ENCODE peak calls at places on chromosomes 11 and 22, in ten cellular contexts. K is heart left ventricle, P is HCT116, F is HepG2, C is body of pancreas, Z is gastrocnemius medialis, Q is A549, G is K562, W is upper lobe of left lung, R is GM12878. X is an unnamed sample. For H3K9me3, the result is how much of the 10 kb centered on the place peaks cover.

GRCh38 chr11:16505481-16505880 is 149.1 kb upstream of the SOX6 start:
- ATAC-seq in K (no peak), P (no peak), F (no peak), C (no peak), Z (no peak), Q (no peak), G (no peak), W (no peak), R (no peak), X (no peak)

GRCh38 chr11:34151916-34152845 is 46.8 kb downstream of the NAT10 start:
- ATAC-seq in K (peak), P (no peak), F (no peak), C (no peak), Z (no peak), Q (no peak), G (no peak), W (no peak), R (no peak), X (no peak)

GRCh38 chr11:119266063-119266462 is 50.9 kb downstream of the MCAM start:
- ATAC-seq in K (no peak), P (no peak), F (no peak), C (no peak), Z (no peak), Q (no peak), G (no peak), W (no peak), R (peak), X (no peak)

GRCh38 chr11:76185511-76185910 is 20.8 kb downstream of the WNT11 start:
- ATAC-seq in K (no peak), P (no peak), F (no peak), C (no peak), Z (no peak), Q (no peak), G (no peak), W (no peak), R (no peak), X (peak)

GRCh38 chr11:28049338-28050216 is 58.4 kb downstream of the KIF18A start:
- ATAC-seq in K (no peak), P (peak), F (no peak), C (no peak), Z (no peak), Q (no peak), G (no peak), W (no peak), R (no peak), X (no peak)

GRCh38 chr22:17119481-17120202 is 1.5 kb downstream of the TMEM121B start:
- ATAC-seq in K (peak), P (peak), F (peak), C (no peak), Z (peak), Q (no peak), G (peak), W (no peak), R (no peak), X (no peak)

GRCh38 chr11:8219257-8220021 is 44.2 kb downstream of the LMO1 start:
- ATAC-seq in K (peak), P (peak), F (peak), C (peak), Z (no peak), Q (peak), G (peak), W (peak), R (peak), X (peak)

GRCh38 chr11:60360621-60361020 is 17.7 kb upstream of the MS4A7 start:
- ATAC-seq in K (no peak), P (no peak), F (no peak), C (no peak), Z (no peak), Q (no peak), G (no peak), W (no peak), R (no peak), X (no peak)

GRCh38 chr11:44840526-44840925 is 110.2 kb downstream of the TP53I11 start:
- ATAC-seq in K (no peak), P (no peak), F (no peak), C (no peak), Z (no peak), Q (peak), G (no peak), W (no peak), R (no peak), X (peak)

GRCh38 chr11:131796089-131796488 is 425.7 kb downstream of the NTM start:
- ATAC-seq in K (peak), P (no peak), F (no peak), C (no peak), Z (no peak), Q (no peak), G (no peak), W (no peak), R (no peak), X (no peak)

GRCh38 chr11:123330948-123331347 is 99.1 kb upstream of the GRAMD1B start:
- ATAC-seq in K (peak), P (no peak), F (no peak), C (no peak), Z (peak), Q (no peak), G (no peak), W (no peak), R (no peak), X (no peak)

GRCh38 chr22:45216133-45217003 is 24.3 kb downstream of the KIAA0930 start:
- ATAC-seq in K (no peak), P (no peak), F (peak), C (peak), Z (no peak), Q (no peak), G (peak), W (no peak), R (no peak), X (no peak)

GRCh38 chr11:9091044-9091936 is at the start of gene SCUBE2:
- ATAC-seq in K (peak), P (no peak), F (peak), C (peak), Z (peak), Q (peak), G (no peak), W (peak), R (peak), X (peak)

GRCh38 chr11:48005878-48006277 is 25.5 kb downstream of the PTPRJ start:
- ATAC-seq in K (peak), P (no peak), F (peak), C (no peak), Z (no peak), Q (peak), G (peak), W (no peak), R (peak), X (no peak)

GRCh38 chr11:57477507-57478189 is 17.3 kb downstream of the RTN4RL2 start:
- ATAC-seq in K (no peak), P (no peak), F (no peak), C (peak), Z (no peak), Q (no peak), G (no peak), W (peak), R (no peak), X (no peak)

GRCh38 chr11:1260620-1261019 is 37.8 kb downstream of the MUC5B start:
- ATAC-seq in K (no peak), P (no peak), F (no peak), C (no peak), Z (no peak), Q (no peak), G (no peak), W (no peak), R (no peak), X (no peak)

GRCh38 chr11:85698195-85698594 is 12.2 kb upstream of the CCDC89 start:
- ATAC-seq in K (no peak), P (no peak), F (no peak), C (no peak), Z (no peak), Q (no peak), G (no peak), W (no peak), R (no peak), X (no peak)

GRCh38 chr11:14029415-14029814 is 66.9 kb downstream of the SPON1 start:
- ATAC-seq in K (no peak), P (peak), F (no peak), C (no peak), Z (no peak), Q (no peak), G (no peak), W (no peak), R (no peak), X (no peak)

GRCh38 chr11:1523779-1524178 is 37.2 kb upstream of the MOB2 start:
- ATAC-seq in K (no peak), P (no peak), F (peak), C (no peak), Z (no peak), Q (no peak), G (no peak), W (no peak), R (peak), X (no peak)

GRCh38 chr11:76236092-76237026 is 30.1 kb upstream of the WNT11 start:
- ATAC-seq in K (peak), P (peak), F (peak), C (peak), Z (peak), Q (peak), G (peak), W (peak), R (peak), X (peak)

GRCh38 chr11:2387266-2387982 is 10.3 kb downstream of the CD81 start:
- ATAC-seq in K (no peak), P (no peak), F (no peak), C (no peak), Z (no peak), Q (no peak), G (no peak), W (no peak), R (peak), X (peak)

GRCh38 chr11:862028-862703 is 19.5 kb downstream of the TSPAN4 start:
- ATAC-seq in K (no peak), P (peak), F (no peak), C (no peak), Z (no peak), Q (no peak), G (peak), W (peak), R (no peak), X (peak)

GRCh38 chr11:44192701-44193100 is 97.2 kb downstream of the EXT2 start:
- ATAC-seq in K (no peak), P (no peak), F (no peak), C (no peak), Z (no peak), Q (no peak), G (no peak), W (no peak), R (peak), X (no peak)

GRCh38 chr11:85627332-85627997 is at the start of gene DLG2:
- ATAC-seq in K (peak), P (peak), F (peak), C (peak), Z (peak), Q (peak), G (peak), W (peak), R (peak), X (peak)

GRCh38 chr11:65112226-65112550 is 516 bp downstream of the TM7SF2 start:
- ATAC-seq in K (no peak), P (peak), F (no peak), C (no peak), Z (peak), Q (peak), G (no peak), W (no peak), R (no peak), X (peak)

GRCh38 chr22:19886605-19887250 is 32.1 kb upstream of the GNB1L start:
- ATAC-seq in K (peak), P (no peak), F (no peak), C (no peak), Z (peak), Q (no peak), G (no peak), W (peak), R (no peak), X (peak)

GRCh38 chr11:12164061-12165014 is 53.9 kb downstream of the MICAL2 start:
- ATAC-seq in K (no peak), P (peak), F (no peak), C (no peak), Z (no peak), Q (no peak), G (no peak), W (no peak), R (peak), X (no peak)

GRCh38 chr11:122983438-122984185 is 2.0 kb upstream of the BSX start:
- ATAC-seq in K (peak), P (no peak), F (no peak), C (peak), Z (no peak), Q (peak), G (no peak), W (peak), R (peak), X (no peak)

GRCh38 chr11:78132475-78132874 is 7.0 kb downstream of the ALG8 start:
- ATAC-seq in K (peak), P (no peak), F (peak), C (no peak), Z (no peak), Q (no peak), G (peak), W (no peak), R (peak), X (no peak)

GRCh38 chr11:61914471-61915171 is 2.7 kb downstream of the RAB3IL1 start:
- ATAC-seq in K (no peak), P (no peak), F (no peak), C (no peak), Z (no peak), Q (no peak), G (no peak), W (no peak), R (no peak), X (no peak)

GRCh38 chr22:26479792-26480610 is 3.6 kb downstream of the HPS4 start:
- ATAC-seq in K (no peak), P (no peak), F (peak), C (no peak), Z (no peak), Q (no peak), G (peak), W (no peak), R (peak), X (no peak)

GRCh38 chr11:122242731-122243130 is 126.7 kb upstream of the BLID start:
- ATAC-seq in K (peak), P (no peak), F (no peak), C (no peak), Z (no peak), Q (no peak), G (no peak), W (peak), R (no peak), X (peak)

GRCh38 chr11:6516865-6517264 is 19.8 kb downstream of the DNHD1 start:
- ATAC-seq in K (peak), P (no peak), F (no peak), C (no peak), Z (no peak), Q (no peak), G (no peak), W (no peak), R (no peak), X (no peak)

GRCh38 chr11:35290876-35291275 is 128.5 kb downstream of the SLC1A2 start:
- ATAC-seq in K (no peak), P (no peak), F (no peak), C (no peak), Z (no peak), Q (no peak), G (no peak), W (no peak), R (no peak), X (no peak)

GRCh38 chr22:20956258-20957117 is 10.6 kb upstream of the AIFM3 start:
- ATAC-seq in K (no peak), P (peak), F (peak), C (peak), Z (peak), Q (peak), G (peak), W (peak), R (peak), X (no peak)

GRCh38 chr11:14668733-14669301 is 25.2 kb downstream of the PDE3B start:
- ATAC-seq in K (no peak), P (no peak), F (peak), C (no peak), Z (no peak), Q (no peak), G (peak), W (no peak), R (no peak), X (no peak)

GRCh38 chr11:64086263-64086938 is 50.7 kb downstream of the FLRT1 start:
- ATAC-seq in K (peak), P (no peak), F (peak), C (no peak), Z (peak), Q (no peak), G (peak), W (peak), R (no peak), X (peak)
- TF ChIP-seq POLR2A in K (no peak), P (no peak), F (no peak), C (no peak), Z (no peak), Q (no peak), G (no peak), W (no peak), R (no peak), X (no peak)

GRCh38 chr11:70548976-70549375 is 150.6 kb downstream of the CTTN start:
- ATAC-seq in K (no peak), P (no peak), F (no peak), C (no peak), Z (no peak), Q (no peak), G (peak), W (no peak), R (no peak), X (no peak)

GRCh38 chr11:70546179-70546940 is 148.0 kb downstream of the CTTN start:
- ATAC-seq in K (no peak), P (no peak), F (no peak), C (no peak), Z (no peak), Q (no peak), G (no peak), W (no peak), R (no peak), X (no peak)

GRCh38 chr11:70547821-70548670 is 149.7 kb downstream of the CTTN start:
- ATAC-seq in K (peak), P (peak), F (no peak), C (no peak), Z (no peak), Q (no peak), G (no peak), W (no peak), R (no peak), X (no peak)

GRCh38 chr11:70545626-70545945 is 147.3 kb downstream of the CTTN start:
- ATAC-seq in K (no peak), P (no peak), F (no peak), C (no peak), Z (no peak), Q (no peak), G (no peak), W (no peak), R (no peak), X (no peak)

GRCh38 chr11:70547386-70547785 is 149.1 kb downstream of the CTTN start:
- ATAC-seq in K (no peak), P (no peak), F (no peak), C (no peak), Z (no peak), Q (no peak), G (no peak), W (no peak), R (no peak), X (no peak)
- H3K9me3 ChIP-seq in K (under half), P (under half), F (under half), C (under half), Z (under half), Q (under half), G (under half), W (under half), R (under half), X (under half)

DNA sequence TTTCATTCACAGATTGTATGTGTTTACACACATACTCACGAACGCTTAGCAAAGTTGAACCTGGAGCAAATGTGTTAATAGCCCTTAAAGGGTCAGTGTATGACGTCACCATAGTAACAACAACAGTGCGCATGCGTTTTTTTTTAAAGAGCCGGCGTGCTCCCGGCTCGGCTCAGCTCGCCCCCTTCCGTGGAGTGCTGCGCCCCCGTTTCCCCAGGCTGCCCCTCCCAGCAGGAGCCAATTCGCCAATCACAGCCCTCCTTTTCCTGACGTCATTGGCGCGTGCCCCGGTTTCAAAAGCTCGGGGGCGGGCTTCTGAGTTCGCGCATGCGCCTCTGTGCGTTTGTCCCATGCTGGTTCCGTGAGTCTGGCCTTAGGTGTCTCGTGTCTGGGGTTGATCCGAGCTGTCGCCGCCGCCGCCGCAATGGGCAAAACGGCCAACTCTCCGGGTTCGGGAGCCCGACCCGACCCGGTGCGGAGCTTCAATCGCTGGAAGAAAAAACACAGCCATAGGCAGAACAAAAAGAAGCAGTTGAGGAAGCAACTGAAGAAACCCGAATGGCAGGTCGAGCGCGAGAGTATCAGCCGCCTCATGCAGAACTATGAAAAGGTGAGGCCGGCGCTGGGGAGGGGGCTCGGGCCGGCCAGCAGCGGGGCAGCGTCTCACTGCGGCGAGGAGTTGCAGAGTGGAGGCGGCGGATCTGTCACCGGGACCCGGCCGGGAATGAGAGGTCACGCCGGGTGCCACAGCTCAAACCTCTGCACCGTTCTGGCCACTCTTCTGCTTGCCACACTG is at the start of gene DDX10:
- ATAC-seq in K (peak), P (peak), F (peak), C (peak), Z (peak), Q (peak), G (peak), W (peak), R (peak), X (peak)
- TF ChIP-seq POLR2A in K (peak), P (peak), F (peak), C (peak), Z (peak), Q (peak), G (peak), W (no peak), R (peak), X (no peak)

GRCh38 chr11:95137299-95137698 is 47.7 kb downstream of the ENDOD1 start:
- ATAC-seq in K (no peak), P (no peak), F (no peak), C (no peak), Z (no peak), Q (no peak), G (no peak), W (no peak), R (no peak), X (no peak)

GRCh38 chr11:95135155-95135554 is 45.5 kb downstream of the ENDOD1 start:
- ATAC-seq in K (no peak), P (no peak), F (no peak), C (no peak), Z (no peak), Q (no peak), G (no peak), W (no peak), R (no peak), X (no peak)

GRCh38 chr11:95132956-95133355 is 43.3 kb downstream of the ENDOD1 start:
- ATAC-seq in K (no peak), P (no peak), F (no peak), C (no peak), Z (no peak), Q (no peak), G (no peak), W (no peak), R (no peak), X (no peak)

GRCh38 chr11:95135880-95136279 is 46.2 kb downstream of the ENDOD1 start:
- ATAC-seq in K (no peak), P (no peak), F (no peak), C (no peak), Z (no peak), Q (no peak), G (no peak), W (no peak), R (no peak), X (no peak)

GRCh38 chr11:95134491-95134890 is 44.8 kb downstream of the ENDOD1 start:
- ATAC-seq in K (peak), P (peak), F (no peak), C (peak), Z (no peak), Q (peak), G (peak), W (peak), R (no peak), X (no peak)
- H3K9me3 ChIP-seq in K (under half), P (under half), F (under half), C (under half), Z (under half), Q (under half), G (under half), W (under half), R (under half), X (under half)

DNA sequence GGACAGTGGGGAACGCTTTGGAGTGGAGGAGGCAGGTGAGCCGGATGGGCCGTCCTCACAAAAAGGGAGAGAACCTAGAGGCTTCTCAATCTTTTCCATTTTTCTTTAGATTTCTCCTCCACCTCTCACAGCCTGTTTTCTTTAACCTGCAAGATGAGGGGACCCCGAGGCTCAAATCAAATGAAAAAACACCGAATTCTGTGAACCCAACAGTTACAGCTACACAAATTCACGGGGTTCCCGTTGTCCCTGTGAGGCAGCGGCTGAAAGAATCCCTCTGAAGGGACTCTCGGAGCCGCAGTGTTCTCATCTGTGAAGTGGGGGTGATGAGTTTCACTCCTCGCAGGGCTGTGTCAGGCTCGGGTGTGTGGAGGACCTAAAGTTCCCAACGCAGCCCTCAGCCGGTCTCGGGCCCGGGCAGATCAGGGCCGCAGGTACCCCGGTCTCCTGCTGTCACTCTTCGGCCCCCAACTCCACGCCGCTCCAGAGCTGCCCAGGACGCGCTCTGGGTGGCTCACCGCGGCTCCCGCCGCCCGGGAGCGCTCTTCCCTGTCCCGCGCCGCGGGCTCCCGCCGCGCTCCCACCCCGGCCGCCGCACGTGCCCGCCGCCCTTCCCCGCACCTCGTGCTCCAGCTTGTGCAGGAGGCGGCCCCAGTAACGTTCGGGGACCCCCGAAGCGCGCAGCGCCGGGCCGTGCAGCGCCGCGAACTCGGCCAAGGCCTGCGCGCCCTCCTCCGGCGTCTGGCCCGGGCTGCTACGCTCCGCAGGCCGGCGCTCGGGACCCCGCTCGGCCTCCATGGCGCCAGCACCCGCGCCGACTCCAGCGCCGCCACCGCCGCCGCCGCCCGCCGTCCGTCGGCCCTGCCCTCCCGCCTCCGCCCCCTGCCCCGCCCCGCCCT is at the start of gene TTLL12:
- ATAC-seq in K (peak), P (peak), F (peak), C (peak), Z (peak), Q (peak), G (peak), W (peak), R (peak), X (peak)
- TF ChIP-seq POLR2A in K (peak), P (peak), F (peak), C (peak), Z (peak), Q (peak), G (no peak), W (peak), R (peak), X (peak)